ENCODE peak calls at places on chromosomes 13 and 19, in nine cellular contexts. F, L, O, R, I, P, Z, G and M are unnamed samples.

GRCh38 chr19:6736169-6736916 is 1.0 kb downstream of the GPR108 start:
- DNase-seq in F (peak), L (peak), O (peak), R (peak), I (peak), P (peak), Z (peak), G (peak), M (no peak)

GRCh38 chr19:7904074-7905020 is 670 bp downstream of the MAP2K7 start:
- DNase-seq in F (peak), L (no peak), O (no peak), R (no peak), I (no peak), P (no peak), Z (peak), G (peak), M (no peak)

GRCh38 chr13:87671031-87671823 is at the start of gene SLITRK5:
- DNase-seq in F (peak), L (peak), O (peak), R (peak), I (peak), P (peak), Z (peak), G (peak), M (peak)

GRCh38 chr13:41224113-41225110 is 30.0 kb upstream of the KBTBD7 start:
- DNase-seq in F (no peak), L (peak), O (peak), R (peak), I (no peak), P (no peak), Z (no peak), G (no peak), M (no peak)

GRCh38 chr19:48660854-48661731 is 11.7 kb downstream of the NTN5 start:
- DNase-seq in F (peak), L (peak), O (peak), R (peak), I (no peak), P (peak), Z (peak), G (peak), M (peak)

GRCh38 chr13:27450921-27451461 is 627 bp upstream of the MTIF3 start:
- DNase-seq in F (peak), L (peak), O (peak), R (peak), I (peak), P (no peak), Z (peak), G (peak), M (no peak)

GRCh38 chr19:15426485-15427349 is 7.9 kb upstream of the AKAP8L start:
- DNase-seq in F (no peak), L (no peak), O (no peak), R (no peak), I (no peak), P (no peak), Z (no peak), G (peak), M (no peak)

GRCh38 chr19:7196721-7197168 is 97.5 kb downstream of the INSR start:
- DNase-seq in F (no peak), L (peak), O (peak), R (no peak), I (no peak), P (peak), Z (no peak), G (peak), M (peak)

GRCh38 chr19:38335949-38336637 is 463 bp downstream of the CATSPERG start:
- DNase-seq in F (peak), L (peak), O (peak), R (peak), I (peak), P (peak), Z (peak), G (peak), M (peak)

GRCh38 chr13:98866882-98867281 is 111.0 kb downstream of the DOCK9 start:
- DNase-seq in F (no peak), L (no peak), O (no peak), R (no peak), I (no peak), P (no peak), Z (no peak), G (no peak), M (no peak)
- TF ChIP-seq CTCF in F (peak), L (peak), O (peak), R (no peak), I (peak), P (no peak), Z (peak), G (no peak), M (no peak)

GRCh38 chr19:41863209-41863931 is 3.3 kb downstream of the RPS19 start:
- DNase-seq in F (no peak), L (no peak), O (no peak), R (no peak), I (no peak), P (no peak), Z (no peak), G (no peak), M (no peak)

GRCh38 chr19:41862445-41862986 is 2.5 kb downstream of the RPS19 start:
- DNase-seq in F (no peak), L (no peak), O (no peak), R (no peak), I (no peak), P (no peak), Z (no peak), G (no peak), M (no peak)

GRCh38 chr19:41861098-41861768 is 1.2 kb downstream of the RPS19 start:
- DNase-seq in F (no peak), L (peak), O (no peak), R (no peak), I (no peak), P (no peak), Z (no peak), G (no peak), M (no peak)

GRCh38 chr19:41860419-41861097 is 503 bp downstream of the RPS19 start:
- DNase-seq in F (peak), L (peak), O (no peak), R (peak), I (no peak), P (no peak), Z (peak), G (peak), M (no peak)

GRCh38 chr19:41861846-41862245 is 1.8 kb downstream of the RPS19 start:
- DNase-seq in F (no peak), L (no peak), O (no peak), R (no peak), I (no peak), P (no peak), Z (no peak), G (no peak), M (no peak)
- TF ChIP-seq CTCF in F (no peak), L (no peak), O (no peak), R (no peak), I (no peak), P (no peak), Z (no peak), G (no peak), M (no peak)

GRCh38 chr13:110212529-110212928 is 94.4 kb downstream of the COL4A1 start:
- DNase-seq in F (no peak), L (no peak), O (no peak), R (no peak), I (no peak), P (no peak), Z (no peak), G (no peak), M (no peak)
- TF ChIP-seq CTCF in F (no peak), L (no peak), O (no peak), R (no peak), I (no peak), P (no peak), Z (no peak), G (no peak), M (no peak)

GRCh38 chr13:23899555-23899954 is 2.3 kb upstream of the C1QTNF9B start:
- DNase-seq in F (no peak), L (peak), O (peak), R (peak), I (no peak), P (no peak), Z (peak), G (peak), M (no peak)
- TF ChIP-seq CTCF in F (peak), L (peak), O (peak), R (peak), I (peak), P (peak), Z (peak), G (peak), M (no peak)

DNA sequence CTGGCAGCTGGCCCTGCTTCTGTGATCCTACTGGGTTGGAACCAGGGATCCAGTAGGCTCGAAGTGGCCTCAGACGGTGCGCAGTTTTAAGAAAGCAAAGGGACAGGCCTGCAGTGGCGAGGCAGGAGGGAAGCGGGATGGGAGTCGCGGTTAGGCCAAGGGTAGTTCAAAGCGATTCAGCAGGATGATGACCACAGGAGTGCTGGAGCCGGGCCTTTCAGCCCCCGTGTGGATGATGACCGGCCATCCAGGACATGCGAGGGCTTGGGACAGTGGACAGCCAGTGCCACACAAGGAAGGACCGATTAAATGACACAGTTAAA is 853 bp downstream of the RNASEH2B start:
- DNase-seq in F (peak), L (peak), O (peak), R (peak), I (peak), P (no peak), Z (no peak), G (peak), M (no peak)
- TF ChIP-seq CTCF in F (no peak), L (peak), O (no peak), R (no peak), I (no peak), P (no peak), Z (no peak), G (no peak), M (no peak)

GRCh38 chr13:49495783-49496762 is at the start of gene PHF11:
- DNase-seq in F (peak), L (peak), O (peak), R (peak), I (peak), P (peak), Z (peak), G (peak), M (peak)
- TF ChIP-seq CTCF in F (peak), L (no peak), O (no peak), R (no peak), I (peak), P (no peak), Z (no peak), G (no peak), M (no peak)

DNA sequence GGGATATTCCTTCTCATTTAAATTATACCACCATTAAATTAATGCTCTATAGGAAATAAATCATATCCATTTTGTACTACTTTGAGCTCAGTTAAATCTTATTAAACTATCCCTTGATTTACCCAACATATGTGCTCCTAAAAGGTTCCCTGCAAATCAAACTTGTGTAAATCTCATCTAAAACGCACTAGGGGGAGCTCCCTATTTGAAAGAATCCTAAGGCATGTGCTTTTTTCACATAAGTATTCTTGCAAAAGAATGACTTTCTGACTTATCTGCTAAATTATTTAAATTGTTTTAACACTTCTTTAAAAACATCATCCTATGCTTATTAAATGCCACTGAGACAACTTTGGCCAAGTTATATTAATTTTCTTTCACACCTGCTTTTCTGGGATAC is 7.9 kb downstream of the INTS6 start:
- DNase-seq in F (no peak), L (peak), O (peak), R (peak), I (no peak), P (no peak), Z (no peak), G (no peak), M (no peak)
- TF ChIP-seq CTCF in F (peak), L (peak), O (peak), R (peak), I (peak), P (no peak), Z (no peak), G (peak), M (no peak)